ENCODE peak calls at places on chromosomes 11 and 22, in six cellular contexts. C is neural progenitor cell, V is GM23338, Y is MM.1S, K is PC-3, O is PC-9. R is an unnamed sample. For H3F3A, the result is how much of the 10 kb centered on the place peaks cover.

GRCh38 chr22:45562102-45562501 is 59.4 kb downstream of the FBLN1 start:
- DNase-seq in C (no peak), V (no peak), Y (no peak), K (no peak), O (no peak), R (no peak)

GRCh38 chr11:100918551-100919500 is 210.8 kb downstream of the PGR start:
- DNase-seq in C (peak), V (no peak), Y (no peak), K (peak), O (peak), R (no peak)

GRCh38 chr22:35540600-35541253 is at the start of gene RASD2:
- DNase-seq in C (peak), V (peak), Y (peak), K (peak), O (peak), R (peak)

GRCh38 chr22:47623056-47623739 is 860.7 kb downstream of the TBC1D22A start:
- DNase-seq in C (no peak), V (no peak), Y (no peak), K (no peak), O (no peak), R (no peak)

GRCh38 chr11:69971741-69972140 is 106.4 kb upstream of the ANO1 start:
- DNase-seq in C (no peak), V (no peak), Y (no peak), K (no peak), O (no peak), R (no peak)

GRCh38 chr11:112655386-112655785 is 305.8 kb upstream of the NCAM1 start:
- DNase-seq in C (no peak), V (no peak), Y (no peak), K (no peak), O (peak), R (peak)

GRCh38 chr11:83122766-83123165 is 34.2 kb upstream of the PCF11 start:
- DNase-seq in C (no peak), V (no peak), Y (no peak), K (no peak), O (no peak), R (no peak)

GRCh38 chr22:47328550-47329243 is 566.2 kb downstream of the TBC1D22A start:
- DNase-seq in C (no peak), V (no peak), Y (no peak), K (peak), O (peak), R (peak)

GRCh38 chr11:134373591-134374052 is 38.4 kb downstream of the B3GAT1 start:
- DNase-seq in C (no peak), V (no peak), Y (no peak), K (no peak), O (no peak), R (no peak)

GRCh38 chr11:103662880-103663279 is 373.6 kb upstream of the DDI1 start:
- DNase-seq in C (no peak), V (no peak), Y (no peak), K (no peak), O (no peak), R (no peak)

GRCh38 chr11:394034-394857 is at the start of gene PKP3:
- DNase-seq in C (peak), V (peak), Y (no peak), K (peak), O (peak), R (peak)

GRCh38 chr22:22856885-22857606 is 30.6 kb upstream of the IGLL5 start:
- DNase-seq in C (no peak), V (no peak), Y (no peak), K (no peak), O (no peak), R (no peak)

GRCh38 chr22:41094036-41094435 is 1.6 kb downstream of the EP300 start:
- DNase-seq in C (peak), V (peak), Y (peak), K (peak), O (no peak), R (peak)

GRCh38 chr11:3879967-3880542 is 24.6 kb downstream of the STIM1 start:
- DNase-seq in C (no peak), V (no peak), Y (no peak), K (no peak), O (peak), R (no peak)

GRCh38 chr11:128713595-128713994 is 19.7 kb downstream of the FLI1 start:
- DNase-seq in C (no peak), V (no peak), Y (no peak), K (peak), O (no peak), R (peak)
- H3F3A ChIP-seq in C (under half), V (under half), Y (under half), K (under half), O (under half), R (half or more)

GRCh38 chr11:1547467-1548098 is 24.5 kb downstream of the DUSP8 start:
- DNase-seq in C (no peak), V (no peak), Y (no peak), K (no peak), O (no peak), R (no peak)
- TF ChIP-seq EZH2 in C (peak), V (peak), Y (peak), K (no peak), O (no peak), R (peak)

DNA sequence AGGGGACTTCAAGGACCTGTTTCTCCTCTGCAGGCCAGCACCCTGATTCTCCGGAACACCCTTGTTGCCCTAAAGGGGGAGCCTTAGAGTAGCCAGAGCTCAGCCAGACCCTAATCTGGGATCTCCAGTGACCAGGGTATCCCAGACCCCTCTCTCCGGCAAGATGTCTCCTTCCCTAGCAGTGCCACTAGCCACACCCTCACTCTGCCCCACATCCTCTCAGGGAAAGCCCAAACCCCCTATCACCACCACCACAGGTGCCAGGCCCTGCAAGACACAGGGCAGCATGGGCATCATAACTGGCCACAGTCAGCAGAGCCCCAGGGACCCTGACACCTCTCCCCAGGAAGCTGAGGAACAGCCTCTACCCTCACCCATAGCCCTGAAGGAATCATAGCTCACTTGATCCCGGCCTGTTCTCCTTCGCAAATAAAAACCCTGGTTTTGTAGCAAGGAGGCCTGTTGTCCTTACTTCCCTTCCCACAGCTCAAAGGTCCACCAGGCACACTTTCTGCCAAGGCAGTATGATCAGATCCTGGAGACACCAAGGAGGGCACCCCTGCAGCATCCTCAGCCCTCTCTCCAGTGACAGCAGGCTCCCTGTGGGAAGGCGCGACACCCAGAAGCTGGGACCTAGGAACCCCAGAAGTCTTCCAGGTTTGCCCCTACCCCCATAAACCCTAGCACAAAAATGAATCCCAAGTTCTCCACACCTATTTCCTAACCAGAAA is 4.6 kb downstream of the CFL1 start:
- DNase-seq in C (peak), V (peak), Y (no peak), K (no peak), O (no peak), R (no peak)
- H3F3A ChIP-seq in C (half or more), V (half or more), Y (under half), K (under half), O (half or more), R (half or more)

GRCh38 chr11:17735823-17736772 is 1.5 kb downstream of the KCNC1 start:
- DNase-seq in C (peak), V (peak), Y (no peak), K (no peak), O (no peak), R (no peak)
- TF ChIP-seq EZH2 in C (peak), V (peak), Y (no peak), K (no peak), O (no peak), R (no peak)